ENCODE peak calls at places on chromosomes 11 and 22, in seven cellular contexts. One of them, this sample, is unnamed.
A peak's percentile ranks its signal among the peaks of the same experiment; 100 is the strongest.

GRCh38 chr11:10108901-10109665 is 184.9 kb downstream of the SBF2 start:
- DNase-seq in Panc1: no peak
- DNase-seq in keratinocyte: no peak
- DNase-seq in CD8-positive, alpha-beta memory T cell: no peak
- DNase-seq in HAP-1: peak; percentile 20
- DNase-seq in pancreas: no peak
- DNase-seq in suprapubic skin: no peak
- DNase-seq in this sample: no peak

GRCh38 chr11:128772814-128773213 is 78.9 kb downstream of the FLI1 start:
- DNase-seq in keratinocyte: no peak
- DNase-seq in HAP-1: no peak
- DNase-seq in suprapubic skin: peak; percentile 85
- DNase-seq in CD8-positive, alpha-beta memory T cell: peak; percentile 70
- DNase-seq in Panc1: no peak
- DNase-seq in pancreas: peak; percentile 41
- DNase-seq in this sample: no peak

GRCh38 chr11:124961972-124962609 is 8.1 kb downstream of the CCDC15 start:
- DNase-seq in CD8-positive, alpha-beta memory T cell: no peak
- DNase-seq in suprapubic skin: no peak
- DNase-seq in pancreas: no peak
- DNase-seq in Panc1: peak; percentile 78
- DNase-seq in keratinocyte: peak; percentile 25
- DNase-seq in HAP-1: peak; percentile 19
- DNase-seq in this sample: no peak

GRCh38 chr11:77206264-77207018 is 78.4 kb downstream of the MYO7A start:
- DNase-seq in HAP-1: no peak
- DNase-seq in suprapubic skin: no peak
- DNase-seq in CD8-positive, alpha-beta memory T cell: no peak
- DNase-seq in keratinocyte: no peak
- DNase-seq in Panc1: no peak
- DNase-seq in pancreas: no peak
- DNase-seq in this sample: no peak

GRCh38 chr11:123111465-123111864 is 49.5 kb upstream of the HSPA8 start:
- DNase-seq in HAP-1: no peak
- DNase-seq in Panc1: peak; percentile 48
- DNase-seq in keratinocyte: peak; percentile 21
- DNase-seq in pancreas: no peak
- DNase-seq in suprapubic skin: no peak
- DNase-seq in CD8-positive, alpha-beta memory T cell: no peak
- DNase-seq in this sample: peak; percentile 4

GRCh38 chr11:126279191-126279590 is 3.7 kb upstream of the TIRAP start:
- DNase-seq in Panc1: no peak
- DNase-seq in pancreas: no peak
- DNase-seq in suprapubic skin: no peak
- DNase-seq in HAP-1: no peak
- DNase-seq in CD8-positive, alpha-beta memory T cell: no peak
- DNase-seq in keratinocyte: no peak
- DNase-seq in this sample: no peak

GRCh38 chr11:111459506-111460270 is 52.5 kb downstream of the BTG4 start:
- DNase-seq in pancreas: no peak
- DNase-seq in keratinocyte: no peak
- DNase-seq in suprapubic skin: peak; percentile 57
- DNase-seq in CD8-positive, alpha-beta memory T cell: no peak
- DNase-seq in Panc1: no peak
- DNase-seq in HAP-1: no peak
- DNase-seq in this sample: no peak

GRCh38 chr11:75339685-75340409 is 11.6 kb downstream of the ARRB1 start:
- DNase-seq in keratinocyte: no peak
- DNase-seq in pancreas: no peak
- DNase-seq in Panc1: no peak
- DNase-seq in HAP-1: no peak
- DNase-seq in suprapubic skin: no peak
- DNase-seq in CD8-positive, alpha-beta memory T cell: no peak
- DNase-seq in this sample: no peak

GRCh38 chr22:39122772-39123470 is 25.9 kb downstream of the APOBEC3H start:
- DNase-seq in suprapubic skin: no peak
- DNase-seq in pancreas: no peak
- DNase-seq in CD8-positive, alpha-beta memory T cell: no peak
- DNase-seq in keratinocyte: no peak
- DNase-seq in HAP-1: no peak
- DNase-seq in Panc1: no peak
- DNase-seq in this sample: no peak

DNA sequence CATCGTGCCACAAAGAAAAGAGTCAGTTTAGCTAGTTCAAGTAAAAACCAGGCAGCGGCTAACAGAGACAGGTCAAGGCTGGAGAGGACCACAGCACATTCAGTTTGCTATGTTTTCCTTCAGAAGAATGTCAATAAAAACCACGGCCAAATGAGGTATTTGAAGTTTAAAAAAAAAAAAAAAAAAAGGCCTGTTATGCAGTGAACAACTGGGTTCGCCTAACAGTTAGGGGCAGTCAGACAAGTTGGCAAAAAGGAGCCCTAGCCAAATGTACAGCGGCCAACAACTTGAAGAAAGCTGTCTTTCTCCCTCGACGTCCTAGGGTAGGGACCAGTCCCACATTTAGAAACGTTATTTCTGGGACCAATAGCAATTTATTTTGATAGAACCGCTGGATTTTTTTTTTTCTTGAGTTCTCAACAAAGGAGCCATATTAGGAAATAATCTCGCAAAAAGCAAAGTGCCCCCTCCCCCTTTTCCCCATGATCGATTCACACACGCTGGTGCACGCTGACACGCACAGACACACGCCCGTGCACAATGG is 237.8 kb downstream of the TTC28 start:
- DNase-seq in Panc1: no peak
- DNase-seq in keratinocyte: no peak
- DNase-seq in suprapubic skin: no peak
- DNase-seq in CD8-positive, alpha-beta memory T cell: no peak
- DNase-seq in HAP-1: no peak
- DNase-seq in pancreas: peak; percentile 31
- DNase-seq in this sample: no peak
- H3K4me1 ChIP-seq in Panc1: peaks cover 7% of the 10 kb centered on the region
- H3K4me1 ChIP-seq in keratinocyte: peaks cover 18% of the 10 kb centered on the region
- H3K4me1 ChIP-seq in suprapubic skin: peaks cover 29% of the 10 kb centered on the region
- H3K4me1 ChIP-seq in CD8-positive, alpha-beta memory T cell: peaks cover 5% of the 10 kb centered on the region
- H3K4me1 ChIP-seq in HAP-1: peaks cover 54% of the 10 kb centered on the region
- H3K4me1 ChIP-seq in pancreas: peaks cover 22% of the 10 kb centered on the region
- H3K4me1 ChIP-seq in this sample: no peaks in the 10 kb centered on the region

GRCh38 chr11:35413568-35413967 is 5.8 kb downstream of the SLC1A2 start:
- DNase-seq in pancreas: no peak
- DNase-seq in Panc1: no peak
- DNase-seq in suprapubic skin: no peak
- DNase-seq in HAP-1: no peak
- DNase-seq in CD8-positive, alpha-beta memory T cell: no peak
- DNase-seq in keratinocyte: no peak
- DNase-seq in this sample: no peak

GRCh38 chr11:35412285-35412684 is 7.1 kb downstream of the SLC1A2 start:
- DNase-seq in CD8-positive, alpha-beta memory T cell: no peak
- DNase-seq in pancreas: no peak
- DNase-seq in keratinocyte: no peak
- DNase-seq in HAP-1: peak; percentile 14
- DNase-seq in Panc1: no peak
- DNase-seq in suprapubic skin: no peak
- DNase-seq in this sample: no peak

GRCh38 chr11:35418282-35418846 is 994 bp downstream of the SLC1A2 start:
- DNase-seq in CD8-positive, alpha-beta memory T cell: no peak
- DNase-seq in suprapubic skin: no peak
- DNase-seq in Panc1: no peak
- DNase-seq in HAP-1: no peak
- DNase-seq in keratinocyte: no peak
- DNase-seq in pancreas: peak; percentile 23
- DNase-seq in this sample: no peak

GRCh38 chr11:35418847-35419712 is at the start of gene SLC1A2:
- DNase-seq in Panc1: no peak
- DNase-seq in pancreas: no peak
- DNase-seq in keratinocyte: no peak
- DNase-seq in suprapubic skin: no peak
- DNase-seq in CD8-positive, alpha-beta memory T cell: no peak
- DNase-seq in HAP-1: peak; percentile 17
- DNase-seq in this sample: no peak

DNA sequence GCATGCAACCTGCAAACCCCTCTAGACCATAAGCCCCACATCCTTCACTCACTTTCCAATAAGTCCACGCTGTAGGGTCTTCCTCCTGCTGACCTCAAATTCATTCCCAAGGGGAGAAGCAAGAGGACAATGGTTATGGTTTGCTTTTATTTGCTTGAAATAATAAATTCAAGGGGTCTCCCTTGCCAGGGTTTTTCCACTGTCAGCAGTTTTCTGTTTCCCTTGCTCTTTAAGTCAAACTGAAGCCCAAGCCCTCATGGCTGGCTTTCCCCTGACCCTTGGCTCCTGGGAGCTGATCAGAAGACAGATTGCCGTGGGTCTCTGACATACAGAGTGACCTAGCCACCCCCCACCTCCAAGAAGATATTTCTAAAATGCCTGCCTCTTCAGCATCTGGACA is 3.9 kb downstream of the SLC1A2 start:
- DNase-seq in Panc1: no peak
- DNase-seq in suprapubic skin: no peak
- DNase-seq in pancreas: no peak
- DNase-seq in CD8-positive, alpha-beta memory T cell: no peak
- DNase-seq in keratinocyte: no peak
- DNase-seq in HAP-1: no peak
- DNase-seq in this sample: no peak
- H3K27me3 ChIP-seq in Panc1: peaks cover 46% of the 10 kb centered on the region
- H3K27me3 ChIP-seq in suprapubic skin: peaks cover 45% of the 10 kb centered on the region
- H3K27me3 ChIP-seq in pancreas: peaks cover 6% of the 10 kb centered on the region
- H3K27me3 ChIP-seq in CD8-positive, alpha-beta memory T cell: peaks cover 22% of the 10 kb centered on the region
- H3K27me3 ChIP-seq in keratinocyte: peaks cover 57% of the 10 kb centered on the region
- H3K27me3 ChIP-seq in HAP-1: peaks cover 68% of the 10 kb centered on the region
- H3K27me3 ChIP-seq in this sample: peaks cover 35% of the 10 kb centered on the region

GRCh38 chr11:581342-581741 is 5.1 kb downstream of the PHRF1 start:
- DNase-seq in Panc1: no peak
- DNase-seq in HAP-1: no peak
- DNase-seq in pancreas: no peak
- DNase-seq in suprapubic skin: no peak
- DNase-seq in keratinocyte: no peak
- DNase-seq in CD8-positive, alpha-beta memory T cell: no peak
- DNase-seq in this sample: no peak
- H3K4me1 ChIP-seq in Panc1: peaks cover 22% of the 10 kb centered on the region
- H3K4me1 ChIP-seq in HAP-1: peaks cover 6% of the 10 kb centered on the region
- H3K4me1 ChIP-seq in pancreas: peaks cover 28% of the 10 kb centered on the region
- H3K4me1 ChIP-seq in suprapubic skin: peaks cover 37% of the 10 kb centered on the region
- H3K4me1 ChIP-seq in keratinocyte: peaks cover 22% of the 10 kb centered on the region
- H3K4me1 ChIP-seq in CD8-positive, alpha-beta memory T cell: peaks cover 34% of the 10 kb centered on the region
- H3K4me1 ChIP-seq in this sample: peaks cover 2% of the 10 kb centered on the region

GRCh38 chr11:44861829-44862545 is 88.7 kb downstream of the TP53I11 start:
- DNase-seq in suprapubic skin: no peak
- DNase-seq in HAP-1: peak; percentile 64
- DNase-seq in keratinocyte: peak; percentile 66
- DNase-seq in CD8-positive, alpha-beta memory T cell: peak; percentile 68
- DNase-seq in Panc1: peak; percentile 89
- DNase-seq in pancreas: peak; percentile 25
- DNase-seq in this sample: peak; percentile 35
- H3K27me3 ChIP-seq in suprapubic skin: peaks cover 4% of the 10 kb centered on the region
- H3K27me3 ChIP-seq in HAP-1: no peaks in the 10 kb centered on the region
- H3K27me3 ChIP-seq in keratinocyte: peaks cover 88% of the 10 kb centered on the region
- H3K27me3 ChIP-seq in CD8-positive, alpha-beta memory T cell: no peaks in the 10 kb centered on the region
- H3K27me3 ChIP-seq in Panc1: no peaks in the 10 kb centered on the region
- H3K27me3 ChIP-seq in pancreas: no peaks in the 10 kb centered on the region
- H3K27me3 ChIP-seq in this sample: no peaks in the 10 kb centered on the region

DNA sequence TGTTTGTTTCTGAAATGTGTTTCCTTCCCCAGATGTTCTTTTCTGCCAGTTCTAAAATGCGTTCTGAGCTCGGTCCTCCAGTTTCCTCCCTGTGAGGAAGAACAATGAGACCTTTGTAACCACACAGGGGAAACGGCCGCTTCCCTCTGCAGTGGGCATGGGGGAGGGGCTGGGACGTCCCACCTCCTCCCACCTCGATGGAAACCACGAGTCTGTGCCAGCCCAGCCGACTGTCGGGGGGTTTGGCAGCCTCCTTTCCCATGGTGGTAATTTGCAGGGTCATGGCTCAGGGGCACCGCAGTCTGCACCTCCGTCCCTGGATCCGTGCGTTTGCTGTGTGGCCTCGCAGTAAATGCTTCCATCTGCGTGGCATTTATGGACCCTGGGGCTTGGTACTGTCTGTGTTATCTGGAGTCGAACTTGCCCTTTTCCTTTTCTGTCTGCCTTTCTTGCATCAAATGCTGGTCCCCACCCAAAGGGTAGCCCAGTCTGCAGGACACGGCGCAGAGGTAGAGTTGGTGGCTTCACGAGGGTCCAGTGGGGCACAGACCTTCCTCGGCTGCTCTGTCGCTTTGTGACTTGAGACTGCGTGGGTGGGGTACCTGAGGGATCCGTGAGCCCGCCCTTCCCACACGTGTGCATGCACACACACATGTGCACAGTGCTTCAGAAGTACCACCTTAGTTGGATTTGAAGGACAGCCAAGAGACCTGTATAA is 16.1 kb downstream of the LRP5 start:
- DNase-seq in pancreas: peak; percentile 60
- DNase-seq in suprapubic skin: no peak
- DNase-seq in CD8-positive, alpha-beta memory T cell: no peak
- DNase-seq in Panc1: no peak
- DNase-seq in keratinocyte: no peak
- DNase-seq in HAP-1: peak; percentile 45
- DNase-seq in this sample: no peak
- H3K4me1 ChIP-seq in pancreas: peaks cover 25% of the 10 kb centered on the region
- H3K4me1 ChIP-seq in suprapubic skin: peaks cover 65% of the 10 kb centered on the region
- H3K4me1 ChIP-seq in CD8-positive, alpha-beta memory T cell: peaks cover 60% of the 10 kb centered on the region
- H3K4me1 ChIP-seq in Panc1: peaks cover 86% of the 10 kb centered on the region
- H3K4me1 ChIP-seq in keratinocyte: peaks cover 14% of the 10 kb centered on the region
- H3K4me1 ChIP-seq in HAP-1: no peaks in the 10 kb centered on the region
- H3K4me1 ChIP-seq in this sample: peaks cover 23% of the 10 kb centered on the region

GRCh38 chr11:69943506-69943905 is 124.3 kb upstream of the FGF3 start:
- DNase-seq in keratinocyte: no peak
- DNase-seq in CD8-positive, alpha-beta memory T cell: no peak
- DNase-seq in HAP-1: no peak
- DNase-seq in suprapubic skin: no peak
- DNase-seq in Panc1: no peak
- DNase-seq in pancreas: no peak
- DNase-seq in this sample: no peak
- H3K27me3 ChIP-seq in keratinocyte: peaks cover 5% of the 10 kb centered on the region
- H3K27me3 ChIP-seq in CD8-positive, alpha-beta memory T cell: peaks cover 4% of the 10 kb centered on the region
- H3K27me3 ChIP-seq in HAP-1: peaks cover 8% of the 10 kb centered on the region
- H3K27me3 ChIP-seq in suprapubic skin: peaks cover 39% of the 10 kb centered on the region
- H3K27me3 ChIP-seq in Panc1: no peaks in the 10 kb centered on the region
- H3K27me3 ChIP-seq in pancreas: no peaks in the 10 kb centered on the region
- H3K27me3 ChIP-seq in this sample: no peaks in the 10 kb centered on the region

GRCh38 chr11:72026029-72026428 is 27.3 kb downstream of the IL18BP start:
- DNase-seq in Panc1: no peak
- DNase-seq in HAP-1: no peak
- DNase-seq in keratinocyte: no peak
- DNase-seq in pancreas: no peak
- DNase-seq in CD8-positive, alpha-beta memory T cell: no peak
- DNase-seq in suprapubic skin: no peak
- DNase-seq in this sample: no peak

DNA sequence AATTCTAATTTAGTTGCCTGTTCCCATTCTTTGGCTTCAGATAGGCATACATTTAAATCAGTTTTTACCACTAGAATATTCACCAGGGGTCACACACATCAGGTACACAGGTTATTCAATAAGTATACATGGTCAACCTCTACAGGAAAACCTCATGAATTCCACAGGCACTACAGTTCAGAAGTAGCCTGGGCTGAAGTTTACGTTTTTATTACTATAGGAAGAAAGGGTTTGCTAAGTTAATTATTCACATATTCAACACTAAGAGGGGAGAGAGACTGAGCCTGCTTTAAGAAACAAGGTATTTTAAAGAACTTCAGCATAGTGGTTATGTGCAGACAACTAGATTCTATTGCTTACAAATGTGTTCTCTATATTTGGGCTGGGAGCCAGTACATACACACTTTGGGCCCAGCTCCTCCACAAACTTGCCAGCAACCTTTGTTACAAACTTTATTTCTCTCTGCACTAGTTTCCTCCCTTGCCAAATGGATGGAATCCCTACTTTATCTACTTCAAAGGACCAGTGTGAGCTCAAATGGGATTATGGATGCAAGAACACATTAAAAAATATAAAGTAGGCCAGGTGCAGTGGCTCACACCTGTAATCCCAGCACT is 31.8 kb downstream of the IL18BP start:
- DNase-seq in keratinocyte: no peak
- DNase-seq in CD8-positive, alpha-beta memory T cell: no peak
- DNase-seq in suprapubic skin: no peak
- DNase-seq in pancreas: no peak
- DNase-seq in HAP-1: no peak
- DNase-seq in Panc1: no peak
- DNase-seq in this sample: no peak
- H3K4me1 ChIP-seq in keratinocyte: peaks cover 5% of the 10 kb centered on the region
- H3K4me1 ChIP-seq in CD8-positive, alpha-beta memory T cell: peaks cover 28% of the 10 kb centered on the region
- H3K4me1 ChIP-seq in suprapubic skin: peaks cover 47% of the 10 kb centered on the region
- H3K4me1 ChIP-seq in pancreas: peaks cover 5% of the 10 kb centered on the region
- H3K4me1 ChIP-seq in HAP-1: no peaks in the 10 kb centered on the region
- H3K4me1 ChIP-seq in Panc1: peaks cover 2% of the 10 kb centered on the region
- H3K4me1 ChIP-seq in this sample: no peaks in the 10 kb centered on the region